ENCODE peak calls at places on chromosomes 3 and 15, in four cellular contexts. One of them, this sample, is unnamed.

GRCh38 chr3:181755959-181756358 is 44.2 kb downstream of the SOX2 start:
- DNase-seq in CD4-positive, alpha-beta T cell: no peak
- DNase-seq in astrocyte of the cerebellum: peak; percentile 12
- DNase-seq in endothelial cell: no peak
- DNase-seq in this sample: no peak

GRCh38 chr3:160953681-160954080 is 151.5 kb downstream of the B3GALNT1 start:
- DNase-seq in endothelial cell: no peak
- DNase-seq in CD4-positive, alpha-beta T cell: no peak
- DNase-seq in astrocyte of the cerebellum: no peak
- DNase-seq in this sample: no peak

GRCh38 chr15:28114721-28115622 is 15.9 kb upstream of the OCA2 start:
- DNase-seq in astrocyte of the cerebellum: peak; percentile 26
- DNase-seq in endothelial cell: no peak
- DNase-seq in CD4-positive, alpha-beta T cell: no peak
- DNase-seq in this sample: no peak

GRCh38 chr15:66630801-66631351 is 65.1 kb upstream of the LCTL start:
- DNase-seq in astrocyte of the cerebellum: no peak
- DNase-seq in endothelial cell: no peak
- DNase-seq in CD4-positive, alpha-beta T cell: no peak
- DNase-seq in this sample: no peak

GRCh38 chr3:182704926-182705325 is 88.4 kb upstream of the ATP11B start:
- DNase-seq in CD4-positive, alpha-beta T cell: no peak
- DNase-seq in astrocyte of the cerebellum: no peak
- DNase-seq in endothelial cell: no peak
- DNase-seq in this sample: no peak

GRCh38 chr15:62812515-62812835 is 230.1 kb upstream of the TPM1 start:
- DNase-seq in astrocyte of the cerebellum: no peak
- DNase-seq in CD4-positive, alpha-beta T cell: no peak
- DNase-seq in endothelial cell: no peak
- DNase-seq in this sample: no peak

GRCh38 chr15:95302206-95302605 is 1028.3 kb upstream of the NR2F2 start:
- DNase-seq in astrocyte of the cerebellum: no peak
- DNase-seq in CD4-positive, alpha-beta T cell: no peak
- DNase-seq in endothelial cell: peak; percentile 33
- DNase-seq in this sample: no peak

GRCh38 chr3:16174389-16174788 is at the start of gene GALNT15:
- DNase-seq in astrocyte of the cerebellum: peak; percentile 94
- DNase-seq in endothelial cell: no peak
- DNase-seq in CD4-positive, alpha-beta T cell: no peak
- DNase-seq in this sample: peak; percentile 87

GRCh38 chr3:136645915-136646314 is 106.3 kb downstream of the STAG1 start:
- DNase-seq in endothelial cell: no peak
- DNase-seq in astrocyte of the cerebellum: no peak
- DNase-seq in CD4-positive, alpha-beta T cell: no peak
- DNase-seq in this sample: no peak

GRCh38 chr3:168250415-168250861 is 154.7 kb upstream of the GOLIM4 start:
- DNase-seq in CD4-positive, alpha-beta T cell: no peak
- DNase-seq in astrocyte of the cerebellum: no peak
- DNase-seq in endothelial cell: peak; percentile 4
- DNase-seq in this sample: no peak

GRCh38 chr3:7999363-7999762 is 502.3 kb upstream of the LMCD1 start:
- DNase-seq in endothelial cell: no peak
- DNase-seq in astrocyte of the cerebellum: peak; percentile 69
- DNase-seq in CD4-positive, alpha-beta T cell: no peak
- DNase-seq in this sample: no peak

GRCh38 chr3:64808056-64808455 is 120.3 kb upstream of the ADAMTS9 start:
- DNase-seq in CD4-positive, alpha-beta T cell: no peak
- DNase-seq in endothelial cell: no peak
- DNase-seq in astrocyte of the cerebellum: no peak
- DNase-seq in this sample: no peak

GRCh38 chr3:19173945-19174344 is 25.6 kb downstream of the KCNH8 start:
- DNase-seq in CD4-positive, alpha-beta T cell: no peak
- DNase-seq in astrocyte of the cerebellum: no peak
- DNase-seq in endothelial cell: no peak
- DNase-seq in this sample: no peak

GRCh38 chr15:93298901-93299300 is 209.9 kb upstream of the RGMA start:
- DNase-seq in CD4-positive, alpha-beta T cell: no peak
- DNase-seq in astrocyte of the cerebellum: no peak
- DNase-seq in endothelial cell: no peak
- DNase-seq in this sample: no peak

GRCh38 chr15:83206971-83207621 is 527 bp downstream of the HDGFL3 start:
- DNase-seq in CD4-positive, alpha-beta T cell: no peak
- DNase-seq in astrocyte of the cerebellum: no peak
- DNase-seq in endothelial cell: peak; percentile 63
- DNase-seq in this sample: no peak

GRCh38 chr3:127203024-127203423 is 10.1 kb downstream of the PRR23E start:
- DNase-seq in endothelial cell: no peak
- DNase-seq in astrocyte of the cerebellum: no peak
- DNase-seq in CD4-positive, alpha-beta T cell: no peak
- DNase-seq in this sample: no peak

GRCh38 chr15:31013863-31014607 is 22.6 kb upstream of the MTMR10 start:
- DNase-seq in astrocyte of the cerebellum: no peak
- DNase-seq in endothelial cell: no peak
- DNase-seq in CD4-positive, alpha-beta T cell: no peak
- DNase-seq in this sample: no peak

GRCh38 chr3:124625084-124625483 is 105.2 kb upstream of the UMPS start:
- DNase-seq in astrocyte of the cerebellum: no peak
- DNase-seq in CD4-positive, alpha-beta T cell: no peak
- DNase-seq in endothelial cell: no peak
- DNase-seq in this sample: no peak

GRCh38 chr3:124619887-124620599 is 110.2 kb upstream of the UMPS start:
- DNase-seq in astrocyte of the cerebellum: no peak
- DNase-seq in CD4-positive, alpha-beta T cell: no peak
- DNase-seq in endothelial cell: no peak
- DNase-seq in this sample: no peak

GRCh38 chr3:124617177-124617576 is 113.1 kb upstream of the UMPS start:
- DNase-seq in endothelial cell: no peak
- DNase-seq in CD4-positive, alpha-beta T cell: no peak
- DNase-seq in astrocyte of the cerebellum: no peak
- DNase-seq in this sample: no peak

GRCh38 chr3:124621498-124621897 is 108.8 kb upstream of the UMPS start:
- DNase-seq in endothelial cell: peak; percentile 34
- DNase-seq in astrocyte of the cerebellum: no peak
- DNase-seq in CD4-positive, alpha-beta T cell: no peak
- DNase-seq in this sample: no peak

DNA sequence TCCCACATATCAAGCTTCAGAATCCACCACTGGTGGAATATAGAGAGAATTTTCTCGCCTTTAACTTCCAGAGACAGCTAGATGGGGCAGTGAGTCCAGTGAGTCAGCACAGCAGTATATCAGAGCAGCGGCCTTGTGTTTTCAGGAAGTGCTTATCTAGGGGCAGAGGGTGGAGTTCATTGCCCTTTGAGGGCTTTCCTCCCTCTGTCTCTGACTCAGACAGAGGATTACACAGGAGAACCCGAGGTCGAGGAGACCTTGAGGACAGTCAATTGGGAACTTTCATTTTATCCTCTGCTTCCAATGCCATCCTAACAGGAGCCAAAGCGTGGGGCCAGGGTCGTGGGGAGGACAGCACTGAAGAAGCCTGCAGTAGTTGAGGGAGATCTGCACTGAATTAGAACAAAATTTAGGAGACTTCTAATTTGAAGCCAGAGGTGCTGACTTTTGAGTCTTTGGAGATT is 109.6 kb upstream of the UMPS start:
- DNase-seq in astrocyte of the cerebellum: no peak
- DNase-seq in CD4-positive, alpha-beta T cell: peak; percentile 4
- DNase-seq in endothelial cell: peak; percentile 20
- DNase-seq in this sample: no peak
- TF ChIP-seq CTCF in astrocyte of the cerebellum: no peak
- TF ChIP-seq CTCF in CD4-positive, alpha-beta T cell: no peak
- TF ChIP-seq CTCF in endothelial cell: no peak
- TF ChIP-seq CTCF in this sample: no peak

DNA sequence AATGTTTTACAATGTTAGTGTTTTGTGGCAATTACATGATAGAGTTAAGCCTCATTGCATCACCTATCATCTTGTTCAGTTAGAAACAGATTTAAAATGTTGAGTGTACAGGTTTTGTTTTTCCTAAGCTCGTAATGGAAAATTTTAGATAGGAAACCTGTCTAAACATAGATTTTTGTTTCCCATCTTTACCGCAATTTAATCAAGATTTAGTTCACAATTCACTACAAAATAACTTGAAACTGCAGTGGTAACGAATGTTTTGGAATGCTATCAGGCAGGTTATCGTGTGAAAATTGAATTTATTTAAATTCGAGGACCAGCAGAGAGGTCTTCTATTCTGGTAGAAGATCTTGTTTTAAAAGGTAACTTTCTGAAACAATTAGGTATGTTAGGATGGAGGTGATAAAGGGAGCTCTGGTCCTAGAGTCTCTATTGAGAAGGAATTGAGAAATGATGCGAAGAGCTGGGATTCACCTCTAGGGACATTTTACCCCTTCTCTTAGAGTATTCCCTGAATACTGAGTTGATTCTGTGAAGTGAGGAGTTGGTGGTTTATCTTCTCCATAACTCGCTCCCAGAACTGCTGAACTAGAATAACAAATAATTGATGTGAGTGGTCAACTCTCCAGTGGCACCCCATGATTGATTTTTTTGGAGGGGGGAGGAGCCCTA is 1.4 kb downstream of the DOCK3 start:
- DNase-seq in CD4-positive, alpha-beta T cell: no peak
- DNase-seq in endothelial cell: no peak
- DNase-seq in astrocyte of the cerebellum: no peak
- DNase-seq in this sample: no peak
- TF ChIP-seq CTCF in CD4-positive, alpha-beta T cell: no peak
- TF ChIP-seq CTCF in endothelial cell: no peak
- TF ChIP-seq CTCF in astrocyte of the cerebellum: no peak
- TF ChIP-seq CTCF in this sample: no peak

DNA sequence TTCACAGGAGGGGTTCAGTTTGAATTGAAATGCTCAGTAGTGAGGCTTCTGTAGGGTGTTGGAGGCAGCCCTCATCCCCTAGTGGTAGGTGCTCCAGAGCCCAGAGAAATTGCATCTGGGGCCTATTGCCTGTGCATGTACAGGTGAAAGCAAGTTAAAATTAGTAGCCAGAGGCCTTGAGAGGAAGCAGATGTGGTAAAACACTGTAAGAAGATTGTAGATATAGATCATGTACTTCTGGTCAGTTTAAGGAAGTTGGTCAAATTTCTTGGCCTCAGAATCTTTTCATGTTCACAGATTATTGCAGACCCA is 34.6 kb downstream of the IGSF10 start:
- DNase-seq in CD4-positive, alpha-beta T cell: no peak
- DNase-seq in astrocyte of the cerebellum: no peak
- DNase-seq in endothelial cell: no peak
- DNase-seq in this sample: no peak
- TF ChIP-seq CTCF in CD4-positive, alpha-beta T cell: no peak
- TF ChIP-seq CTCF in astrocyte of the cerebellum: peak; percentile 28
- TF ChIP-seq CTCF in endothelial cell: no peak
- TF ChIP-seq CTCF in this sample: no peak

GRCh38 chr15:20642054-20642767 is 100.6 kb upstream of the GOLGA6L6 start:
- DNase-seq in CD4-positive, alpha-beta T cell: no peak
- DNase-seq in endothelial cell: no peak
- DNase-seq in astrocyte of the cerebellum: no peak
- DNase-seq in this sample: no peak
- TF ChIP-seq CTCF in CD4-positive, alpha-beta T cell: no peak
- TF ChIP-seq CTCF in endothelial cell: no peak
- TF ChIP-seq CTCF in astrocyte of the cerebellum: no peak
- TF ChIP-seq CTCF in this sample: no peak

GRCh38 chr3:62532796-62533195 is 159.4 kb upstream of the FEZF2 start:
- DNase-seq in endothelial cell: no peak
- DNase-seq in astrocyte of the cerebellum: no peak
- DNase-seq in CD4-positive, alpha-beta T cell: no peak
- DNase-seq in this sample: no peak

GRCh38 chr3:62529230-62529629 is 155.9 kb upstream of the FEZF2 start:
- DNase-seq in astrocyte of the cerebellum: peak; percentile 9
- DNase-seq in CD4-positive, alpha-beta T cell: no peak
- DNase-seq in endothelial cell: peak; percentile 74
- DNase-seq in this sample: no peak

GRCh38 chr3:62527484-62527883 is 154.1 kb upstream of the FEZF2 start:
- DNase-seq in astrocyte of the cerebellum: no peak
- DNase-seq in CD4-positive, alpha-beta T cell: no peak
- DNase-seq in endothelial cell: no peak
- DNase-seq in this sample: no peak

GRCh38 chr3:62531981-62532380 is 158.6 kb upstream of the FEZF2 start:
- DNase-seq in CD4-positive, alpha-beta T cell: no peak
- DNase-seq in endothelial cell: no peak
- DNase-seq in astrocyte of the cerebellum: no peak
- DNase-seq in this sample: no peak

GRCh38 chr3:62531494-62531893 is 158.1 kb upstream of the FEZF2 start:
- DNase-seq in astrocyte of the cerebellum: no peak
- DNase-seq in endothelial cell: no peak
- DNase-seq in CD4-positive, alpha-beta T cell: no peak
- DNase-seq in this sample: no peak
- TF ChIP-seq CTCF in astrocyte of the cerebellum: no peak
- TF ChIP-seq CTCF in endothelial cell: no peak
- TF ChIP-seq CTCF in CD4-positive, alpha-beta T cell: no peak
- TF ChIP-seq CTCF in this sample: no peak

GRCh38 chr3:125190781-125191180 is 21.8 kb downstream of the SLC12A8 start:
- DNase-seq in endothelial cell: no peak
- DNase-seq in astrocyte of the cerebellum: no peak
- DNase-seq in CD4-positive, alpha-beta T cell: no peak
- DNase-seq in this sample: no peak
- TF ChIP-seq CTCF in endothelial cell: no peak
- TF ChIP-seq CTCF in astrocyte of the cerebellum: no peak
- TF ChIP-seq CTCF in CD4-positive, alpha-beta T cell: no peak
- TF ChIP-seq CTCF in this sample: no peak

This sample was measured in AG09319.